ENCODE peak calls at places on chromosomes 11 and 22, in four cellular contexts. One of them, this sample, is unnamed.

GRCh38 chr11:109490953-109491733 is 69.2 kb downstream of the C11orf87 start:
- DNase-seq in sigmoid colon: no peak
- DNase-seq in brain microvascular endothelial cell: peak; percentile 3
- DNase-seq in astrocyte of the spinal cord: no peak
- DNase-seq in this sample: peak; percentile 27

GRCh38 chr11:79973701-79974626 is 533.1 kb upstream of the TENM4 start:
- DNase-seq in sigmoid colon: no peak
- DNase-seq in brain microvascular endothelial cell: peak; percentile 42
- DNase-seq in astrocyte of the spinal cord: no peak
- DNase-seq in this sample: no peak

GRCh38 chr22:30602049-30602448 is 4.9 kb upstream of the TCN2 start:
- DNase-seq in sigmoid colon: no peak
- DNase-seq in brain microvascular endothelial cell: peak; percentile 28
- DNase-seq in astrocyte of the spinal cord: peak; percentile 19
- DNase-seq in this sample: no peak

GRCh38 chr11:1234054-1234720 is 11.3 kb downstream of the MUC5B start:
- DNase-seq in sigmoid colon: peak; percentile 61
- DNase-seq in brain microvascular endothelial cell: no peak
- DNase-seq in astrocyte of the spinal cord: no peak
- DNase-seq in this sample: no peak

GRCh38 chr11:118092907-118093571 is 6.3 kb upstream of the SMIM35 start:
- DNase-seq in sigmoid colon: no peak
- DNase-seq in brain microvascular endothelial cell: no peak
- DNase-seq in astrocyte of the spinal cord: no peak
- DNase-seq in this sample: no peak

GRCh38 chr11:68750197-68750987 is 928 bp downstream of the TESMIN start:
- DNase-seq in sigmoid colon: no peak
- DNase-seq in brain microvascular endothelial cell: no peak
- DNase-seq in astrocyte of the spinal cord: no peak
- DNase-seq in this sample: no peak

GRCh38 chr11:86179646-86180064 is 64.9 kb upstream of the EED start:
- DNase-seq in sigmoid colon: no peak
- DNase-seq in brain microvascular endothelial cell: no peak
- DNase-seq in astrocyte of the spinal cord: peak; percentile 26
- DNase-seq in this sample: no peak

GRCh38 chr22:23849009-23850006 is 8.4 kb upstream of the SLC2A11 start:
- DNase-seq in sigmoid colon: peak; percentile 87
- DNase-seq in brain microvascular endothelial cell: peak; percentile 53
- DNase-seq in astrocyte of the spinal cord: peak; percentile 67
- DNase-seq in this sample: no peak

GRCh38 chr11:67268036-67268683 is 1.9 kb downstream of the GRK2 start:
- DNase-seq in sigmoid colon: peak; percentile 61
- DNase-seq in brain microvascular endothelial cell: no peak
- DNase-seq in astrocyte of the spinal cord: no peak
- DNase-seq in this sample: no peak

GRCh38 chr11:119486016-119486415 is 63.0 kb upstream of the THY1 start:
- DNase-seq in sigmoid colon: no peak
- DNase-seq in brain microvascular endothelial cell: no peak
- DNase-seq in astrocyte of the spinal cord: no peak
- DNase-seq in this sample: no peak

GRCh38 chr11:32829680-32830412 is at the start of gene PRRG4:
- DNase-seq in sigmoid colon: peak; percentile 67
- DNase-seq in brain microvascular endothelial cell: no peak
- DNase-seq in astrocyte of the spinal cord: peak; percentile 13
- DNase-seq in this sample: no peak

GRCh38 chr22:44622147-44622427 is 79.9 kb upstream of the PRR5 start:
- DNase-seq in sigmoid colon: no peak
- DNase-seq in brain microvascular endothelial cell: no peak
- DNase-seq in astrocyte of the spinal cord: no peak
- DNase-seq in this sample: no peak

GRCh38 chr11:10752486-10752885 is 1.4 kb downstream of the CTR9 start:
- DNase-seq in sigmoid colon: no peak
- DNase-seq in brain microvascular endothelial cell: no peak
- DNase-seq in astrocyte of the spinal cord: no peak
- DNase-seq in this sample: no peak
- H3K4me3 ChIP-seq in sigmoid colon: no peak overlapping the region
- H3K4me3 ChIP-seq in brain microvascular endothelial cell: no peak overlapping the region
- H3K4me3 ChIP-seq in astrocyte of the spinal cord: no peak overlapping the region
- H3K4me3 ChIP-seq in this sample: no peak overlapping the region

GRCh38 chr11:46594383-46594718 is 528 bp upstream of the AMBRA1 start:
- DNase-seq in sigmoid colon: no peak
- DNase-seq in brain microvascular endothelial cell: no peak
- DNase-seq in astrocyte of the spinal cord: no peak
- DNase-seq in this sample: no peak

GRCh38 chr11:46588131-46588530 is 5.7 kb downstream of the AMBRA1 start:
- DNase-seq in sigmoid colon: no peak
- DNase-seq in brain microvascular endothelial cell: no peak
- DNase-seq in astrocyte of the spinal cord: no peak
- DNase-seq in this sample: no peak

GRCh38 chr11:46588915-46589314 is 4.9 kb downstream of the AMBRA1 start:
- DNase-seq in sigmoid colon: no peak
- DNase-seq in brain microvascular endothelial cell: no peak
- DNase-seq in astrocyte of the spinal cord: no peak
- DNase-seq in this sample: no peak

GRCh38 chr11:46593550-46594382 is at the start of gene AMBRA1:
- DNase-seq in sigmoid colon: peak; percentile 91
- DNase-seq in brain microvascular endothelial cell: peak; percentile 97
- DNase-seq in astrocyte of the spinal cord: peak; percentile 94
- DNase-seq in this sample: peak; percentile 74

GRCh38 chr11:46590740-46591606 is 2.9 kb downstream of the AMBRA1 start:
- DNase-seq in sigmoid colon: no peak
- DNase-seq in brain microvascular endothelial cell: no peak
- DNase-seq in astrocyte of the spinal cord: no peak
- DNase-seq in this sample: no peak
- H3K4me3 ChIP-seq in sigmoid colon: no peak overlapping the region
- H3K4me3 ChIP-seq in brain microvascular endothelial cell: no peak overlapping the region
- H3K4me3 ChIP-seq in astrocyte of the spinal cord: no peak overlapping the region
- H3K4me3 ChIP-seq in this sample: no peak overlapping the region

GRCh38 chr11:112538529-112538928 is 277.9 kb upstream of the PLET1 start:
- DNase-seq in sigmoid colon: no peak
- DNase-seq in brain microvascular endothelial cell: no peak
- DNase-seq in astrocyte of the spinal cord: no peak
- DNase-seq in this sample: no peak
- H3K4me3 ChIP-seq in sigmoid colon: no peak overlapping the region
- H3K4me3 ChIP-seq in brain microvascular endothelial cell: no peak overlapping the region
- H3K4me3 ChIP-seq in astrocyte of the spinal cord: no peak overlapping the region
- H3K4me3 ChIP-seq in this sample: no peak overlapping the region

GRCh38 chr11:93411705-93412104 is 81.2 kb downstream of the DEUP1 start:
- DNase-seq in sigmoid colon: no peak
- DNase-seq in brain microvascular endothelial cell: no peak
- DNase-seq in astrocyte of the spinal cord: no peak
- DNase-seq in this sample: no peak

GRCh38 chr11:93403930-93404329 is 73.4 kb downstream of the DEUP1 start:
- DNase-seq in sigmoid colon: no peak
- DNase-seq in brain microvascular endothelial cell: no peak
- DNase-seq in astrocyte of the spinal cord: no peak
- DNase-seq in this sample: no peak

GRCh38 chr11:93407777-93408401 is 77.3 kb downstream of the DEUP1 start:
- DNase-seq in sigmoid colon: no peak
- DNase-seq in brain microvascular endothelial cell: no peak
- DNase-seq in astrocyte of the spinal cord: no peak
- DNase-seq in this sample: no peak
- H3K4me3 ChIP-seq in sigmoid colon: no peak overlapping the region
- H3K4me3 ChIP-seq in brain microvascular endothelial cell: no peak overlapping the region
- H3K4me3 ChIP-seq in astrocyte of the spinal cord: no peak overlapping the region
- H3K4me3 ChIP-seq in this sample: no peak overlapping the region

GRCh38 chr11:130272336-130272735 is 42.4 kb downstream of the ZBTB44 start:
- DNase-seq in sigmoid colon: no peak
- DNase-seq in brain microvascular endothelial cell: no peak
- DNase-seq in astrocyte of the spinal cord: no peak
- DNase-seq in this sample: no peak

GRCh38 chr11:130282111-130282510 is 32.6 kb downstream of the ZBTB44 start:
- DNase-seq in sigmoid colon: no peak
- DNase-seq in brain microvascular endothelial cell: no peak
- DNase-seq in astrocyte of the spinal cord: no peak
- DNase-seq in this sample: no peak

GRCh38 chr11:130278745-130279144 is 36.0 kb downstream of the ZBTB44 start:
- DNase-seq in sigmoid colon: no peak
- DNase-seq in brain microvascular endothelial cell: no peak
- DNase-seq in astrocyte of the spinal cord: no peak
- DNase-seq in this sample: no peak

GRCh38 chr11:130278151-130278550 is 36.6 kb downstream of the ZBTB44 start:
- DNase-seq in sigmoid colon: no peak
- DNase-seq in brain microvascular endothelial cell: no peak
- DNase-seq in astrocyte of the spinal cord: no peak
- DNase-seq in this sample: no peak
- H3K4me3 ChIP-seq in sigmoid colon: no peak overlapping the region
- H3K4me3 ChIP-seq in brain microvascular endothelial cell: no peak overlapping the region
- H3K4me3 ChIP-seq in astrocyte of the spinal cord: no peak overlapping the region
- H3K4me3 ChIP-seq in this sample: no peak overlapping the region

GRCh38 chr11:128472128-128473110 is 114.9 kb downstream of the ETS1 start:
- DNase-seq in sigmoid colon: no peak
- DNase-seq in brain microvascular endothelial cell: peak; percentile 83
- DNase-seq in astrocyte of the spinal cord: peak; percentile 69
- DNase-seq in this sample: no peak
- H3K4me3 ChIP-seq in sigmoid colon: no peak overlapping the region
- H3K4me3 ChIP-seq in brain microvascular endothelial cell: no peak overlapping the region
- H3K4me3 ChIP-seq in astrocyte of the spinal cord: no peak overlapping the region
- H3K4me3 ChIP-seq in this sample: no peak overlapping the region

This sample was measured in AG09309.